ENCODE peak calls at places on chromosomes 4 and X, in seven cellular contexts. D, C, S, T, H, N and F are unnamed samples.

GRCh38 chr4:37653601-37654000 is 32.6 kb downstream of the RELL1 start:
- DNase-seq in H (no peak), C (no peak), N (peak; percentile 44), T (no peak), D (no peak), S (no peak), F (no peak)

GRCh38 chrX:6777211-6778002 is 242.5 kb upstream of the VCX3A start:
- DNase-seq in N (no peak), S (no peak), T (no peak), H (no peak), D (no peak), C (no peak), F (no peak)

GRCh38 chr4:17577660-17578481 is 873 bp downstream of the LAP3 start:
- DNase-seq in N (no peak), C (peak; percentile 40), S (peak; percentile 78), H (peak; percentile 25), D (peak; percentile 53), T (peak; percentile 16), F (no peak)

GRCh38 chrX:101357166-101357795 is 8.7 kb upstream of the TIMM8A start:
- DNase-seq in S (no peak), C (no peak), H (no peak), N (no peak), D (no peak), T (no peak), F (no peak)

GRCh38 chr4:673349-674091 is 556 bp downstream of the ATP5ME start:
- DNase-seq in S (no peak), H (no peak), T (no peak), C (no peak), D (no peak), N (no peak), F (no peak)

GRCh38 chr4:56653461-56654237 is 27.4 kb downstream of the HOPX start:
- DNase-seq in N (no peak), H (peak; percentile 10), C (no peak), D (no peak), S (no peak), T (no peak), F (no peak)

GRCh38 chr4:22179124-22179874 is 230.7 kb upstream of the KCNIP4 start:
- DNase-seq in C (no peak), H (no peak), T (no peak), S (no peak), D (no peak), N (no peak), F (peak; percentile 20)

GRCh38 chr4:110467400-110467799 is 8.6 kb upstream of the ENPEP start:
- DNase-seq in D (no peak), T (no peak), S (no peak), C (no peak), N (no peak), H (no peak), F (no peak)

GRCh38 chr4:74117024-74117534 is 18.1 kb upstream of the CXCL2 start:
- DNase-seq in C (peak; percentile 60), D (peak; percentile 43), S (peak; percentile 86), N (no peak), T (no peak), H (no peak), F (peak; percentile 52)

GRCh38 chr4:64251779-64252178 is 157.5 kb downstream of the TECRL start:
- DNase-seq in D (no peak), C (no peak), N (no peak), H (no peak), T (no peak), S (no peak), F (no peak)

GRCh38 chr4:189502841-189503240 is 437.8 kb upstream of the FRG1 start:
- DNase-seq in N (no peak), H (no peak), T (no peak), D (no peak), S (no peak), C (no peak), F (no peak)

GRCh38 chr4:32574803-32575202 is 1854.6 kb downstream of the PCDH7 start:
- DNase-seq in D (no peak), N (no peak), C (no peak), T (no peak), S (no peak), H (no peak), F (no peak)

GRCh38 chrX:149074429-149074828 is 430.7 kb downstream of the IDS start:
- DNase-seq in N (no peak), S (no peak), C (no peak), T (no peak), D (no peak), H (no peak), F (no peak)

GRCh38 chr4:20028694-20029093 is 223.0 kb upstream of the SLIT2 start:
- DNase-seq in C (no peak), D (no peak), H (no peak), S (no peak), N (no peak), T (no peak), F (no peak)

GRCh38 chr4:74284074-74284473 is 24.2 kb upstream of the EPGN start:
- DNase-seq in D (no peak), S (no peak), T (no peak), N (no peak), H (no peak), C (no peak), F (no peak)

GRCh38 chr4:150619032-150619431 is 37.1 kb downstream of the MAB21L2 start:
- DNase-seq in S (no peak), C (no peak), D (no peak), N (no peak), H (no peak), T (no peak), F (no peak)

GRCh38 chr4:87087015-87087920 is 133.2 kb downstream of the KLHL8 start:
- DNase-seq in S (no peak), D (no peak), H (no peak), N (no peak), C (no peak), T (no peak), F (no peak)

GRCh38 chr4:98468744-98469143 is 189.7 kb downstream of the TSPAN5 start:
- DNase-seq in N (no peak), H (no peak), C (peak; percentile 39), D (peak; percentile 70), T (no peak), S (no peak), F (no peak)

GRCh38 chr4:158195297-158195696 is 15.0 kb upstream of the TMEM144 start:
- DNase-seq in D (no peak), C (no peak), N (no peak), S (no peak), T (no peak), H (no peak), F (no peak)
- H3K27ac ChIP-seq in D (peak overlapping the region; percentile 88), C (no peak overlapping the region), N (no peak overlapping the region), S (peak overlapping the region; percentile 88), T (no peak overlapping the region), H (no peak overlapping the region), F (no peak overlapping the region)

GRCh38 chrX:113651306-113651705 is 810.7 kb upstream of the AMOT start:
- DNase-seq in T (no peak), C (no peak), N (no peak), D (no peak), H (no peak), S (no peak), F (no peak)
- H3K27me3 ChIP-seq in T (no peaks in the 10 kb centered on the region), C (no peaks in the 10 kb centered on the region), N (no peaks in the 10 kb centered on the region), D (peaks cover 22% of the 10 kb centered on the region), H (no peaks in the 10 kb centered on the region), S (no peaks in the 10 kb centered on the region), F (no peaks in the 10 kb centered on the region)

GRCh38 chr4:108492816-108493595 is 127.4 kb upstream of the RPL34 start:
- DNase-seq in T (no peak), N (peak; percentile 75), S (no peak), C (no peak), D (no peak), H (peak; percentile 33), F (no peak)
- TF ChIP-seq CTCF in T (peak; percentile 19), N (peak; percentile 93), S (no peak), C (no peak), D (no peak), H (peak; percentile 31), F (peak; percentile 62)

GRCh38 chr4:78018271-78019049 is 38.7 kb upstream of the FRAS1 start:
- DNase-seq in N (no peak), T (no peak), S (no peak), C (no peak), H (no peak), D (no peak), F (no peak)
- H3K27ac ChIP-seq in N (no peak overlapping the region), T (no peak overlapping the region), S (no peak overlapping the region), C (no peak overlapping the region), H (no peak overlapping the region), D (no peak overlapping the region), F (no peak overlapping the region)

DNA sequence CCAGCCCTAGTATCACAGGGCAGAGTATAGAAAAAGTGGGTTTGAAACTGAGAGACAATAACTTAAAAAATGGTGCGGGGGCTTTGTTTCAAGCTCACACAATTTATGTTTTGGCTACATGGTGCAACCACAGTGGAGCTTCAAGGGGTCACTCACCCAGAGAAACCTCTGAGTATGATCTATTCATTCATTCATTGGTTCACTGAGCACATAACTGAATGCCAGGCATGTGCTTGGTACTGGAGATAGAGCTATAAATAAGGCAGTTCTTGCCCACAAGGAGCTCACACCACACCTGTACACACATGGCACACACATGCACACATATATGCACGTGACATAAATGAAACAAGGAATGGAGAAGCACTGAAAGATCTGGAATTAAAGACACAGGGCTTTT is 171.4 kb downstream of the NHS start:
- DNase-seq in D (no peak), C (no peak), T (no peak), H (no peak), S (no peak), N (no peak), F (no peak)
- H3K27me3 ChIP-seq in D (peaks cover 5% of the 10 kb centered on the region), C (no peaks in the 10 kb centered on the region), T (no peaks in the 10 kb centered on the region), H (no peaks in the 10 kb centered on the region), S (no peaks in the 10 kb centered on the region), N (no peaks in the 10 kb centered on the region), F (no peaks in the 10 kb centered on the region)

GRCh38 chr4:89482926-89483595 is 175.5 kb upstream of the GPRIN3 start:
- DNase-seq in D (no peak), H (no peak), T (no peak), C (no peak), S (no peak), N (no peak), F (no peak)

GRCh38 chr4:89486673-89487072 is 179.1 kb upstream of the GPRIN3 start:
- DNase-seq in S (no peak), D (no peak), N (no peak), C (no peak), T (no peak), H (no peak), F (no peak)

GRCh38 chr4:89486042-89486441 is 178.4 kb upstream of the GPRIN3 start:
- DNase-seq in H (no peak), S (no peak), D (no peak), C (no peak), N (no peak), T (no peak), F (no peak)

DNA sequence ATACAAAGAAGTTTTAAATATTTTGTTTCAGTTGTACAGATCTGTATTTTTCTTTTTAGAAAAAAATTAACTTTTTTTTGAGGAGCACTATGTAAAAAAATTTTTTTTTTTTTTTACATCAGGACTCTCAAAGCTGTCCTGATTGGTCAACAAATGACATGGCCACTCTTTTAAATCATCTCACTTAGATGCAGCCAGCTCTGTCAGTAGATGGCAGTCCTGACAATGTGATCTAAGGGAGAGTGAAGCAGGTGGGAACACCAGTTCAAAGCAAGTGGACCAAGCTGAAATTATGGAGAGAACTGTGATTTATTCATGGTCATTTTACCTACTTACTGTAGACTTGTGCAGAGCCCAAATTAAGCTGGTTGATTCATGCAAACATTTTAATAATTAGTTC is 174.6 kb upstream of the GPRIN3 start:
- DNase-seq in D (no peak), T (no peak), N (peak; percentile 39), H (no peak), C (no peak), S (no peak), F (no peak)
- TF ChIP-seq CTCF in D (no peak), T (no peak), N (peak; percentile 62), H (no peak), C (no peak), S (no peak), F (peak; percentile 36)

GRCh38 chr4:153204247-153205027 is at the start of gene TRIM2:
- DNase-seq in T (no peak), H (no peak), S (peak; percentile 69), N (peak; percentile 88), C (peak; percentile 68), D (peak; percentile 83), F (no peak)
- H3K27ac ChIP-seq in T (no peak within 1 kb of the TSS), H (no peak within 1 kb of the TSS), S (no peak within 1 kb of the TSS), N (peak within 1 kb of the TSS; percentile 34), C (peak within 1 kb of the TSS; percentile 40), D (peak within 1 kb of the TSS; percentile 94), F (peak within 1 kb of the TSS; percentile 52)